ENCODE peak calls at places on chromosomes 3 and 15, in four cellular contexts. L is left lobe of liver, P is left ventricle myocardium superior, X is aorta. O is an unnamed sample.

GRCh38 chr3:179688847-179689246 is 36.0 kb downstream of the USP13 start:
- DNase-seq in L (no peak), P (no peak), X (no peak), O (no peak)

GRCh38 chr3:59886790-59887189 is 837.0 kb upstream of the CFAP20DC start:
- DNase-seq in L (no peak), P (no peak), X (no peak), O (no peak)

GRCh38 chr3:156181509-156181908 is 61.1 kb downstream of the KCNAB1 start:
- DNase-seq in L (no peak), P (no peak), X (no peak), O (no peak)

GRCh38 chr3:133588035-133588434 is 14.5 kb downstream of the CDV3 start:
- DNase-seq in L (no peak), P (no peak), X (no peak), O (no peak)

GRCh38 chr3:196127308-196128040 is 45.6 kb upstream of the TFRC start:
- DNase-seq in L (no peak), P (no peak), X (no peak), O (no peak)

GRCh38 chr3:150235799-150236198 is 172.3 kb upstream of the TSC22D2 start:
- DNase-seq in L (no peak), P (no peak), X (no peak), O (no peak)

GRCh38 chr3:126109860-126110235 is 25.9 kb upstream of the SLC41A3 start:
- DNase-seq in L (peak), P (no peak), X (no peak), O (no peak)

GRCh38 chr15:76932090-76932966 is 779 bp downstream of the RCN2 start:
- DNase-seq in L (no peak), P (no peak), X (no peak), O (no peak)

GRCh38 chr15:86275361-86275760 is 195.7 kb downstream of the AGBL1 start:
- DNase-seq in L (no peak), P (no peak), X (no peak), O (no peak)

GRCh38 chr3:73827204-73827603 is 202.5 kb upstream of the PDZRN3 start:
- DNase-seq in L (no peak), P (no peak), X (no peak), O (no peak)

GRCh38 chr3:14143271-14143605 is 18.4 kb downstream of the TMEM43 start:
- DNase-seq in L (no peak), P (no peak), X (no peak), O (no peak)

GRCh38 chr3:119786409-119786808 is 4.5 kb downstream of the NR1I2 start:
- DNase-seq in L (peak), P (no peak), X (no peak), O (no peak)

GRCh38 chr3:22981176-22981575 is 222.0 kb upstream of the UBE2E2 start:
- DNase-seq in L (no peak), P (no peak), X (no peak), O (no peak)

GRCh38 chr3:188421151-188421821 is 267.3 kb downstream of the LPP start:
- DNase-seq in L (no peak), P (no peak), X (no peak), O (no peak)

GRCh38 chr15:69820819-69821218 is 276.9 kb downstream of the TLE3 start:
- DNase-seq in L (no peak), P (no peak), X (no peak), O (no peak)

GRCh38 chr3:45029661-45030060 is 3.6 kb downstream of the CLEC3B start:
- DNase-seq in L (no peak), P (no peak), X (peak), O (no peak)

GRCh38 chr15:35886765-35887164 is 340.8 kb upstream of the DPH6 start:
- DNase-seq in L (no peak), P (no peak), X (no peak), O (no peak)

GRCh38 chr3:114380233-114380645 is 86.4 kb downstream of the TIGIT start:
- DNase-seq in L (no peak), P (peak), X (peak), O (peak)

GRCh38 chr15:49366496-49366895 is 56.5 kb upstream of the FGF7 start:
- DNase-seq in L (no peak), P (no peak), X (no peak), O (no peak)

GRCh38 chr3:101189786-101190185 is 130.6 kb downstream of the IMPG2 start:
- DNase-seq in L (no peak), P (no peak), X (no peak), O (no peak)

GRCh38 chr3:44104668-44105321 is 136.9 kb upstream of the TOPAZ1 start:
- DNase-seq in L (no peak), P (no peak), X (no peak), O (no peak)

GRCh38 chr3:183306798-183307671 is 54.0 kb downstream of the B3GNT5 start:
- DNase-seq in L (peak), P (peak), X (peak), O (peak)

GRCh38 chr15:63037996-63038720 is 4.4 kb upstream of the TPM1 start:
- DNase-seq in L (no peak), P (no peak), X (no peak), O (no peak)

GRCh38 chr15:34365073-34365825 is 1.7 kb downstream of the LPCAT4 start:
- DNase-seq in L (no peak), P (peak), X (no peak), O (peak)

GRCh38 chr3:112773864-112774263 is 72.8 kb downstream of the CD200R1L start:
- DNase-seq in L (no peak), P (no peak), X (no peak), O (no peak)

GRCh38 chr3:176581589-176581988 is 615.7 kb downstream of the TBL1XR1 start:
- DNase-seq in L (no peak), P (no peak), X (no peak), O (no peak)

GRCh38 chr3:156750191-156750873 is 75.8 kb upstream of the LEKR1 start:
- DNase-seq in L (no peak), P (no peak), X (no peak), O (no peak)

GRCh38 chr3:21839592-21839991 is 88.6 kb upstream of the ZNF385D start:
- DNase-seq in L (no peak), P (no peak), X (no peak), O (no peak)

GRCh38 chr3:71031914-71032521 is 551.5 kb downstream of the FOXP1 start:
- DNase-seq in L (no peak), P (peak), X (peak), O (peak)

GRCh38 chr3:162632672-162633071 is 1136.1 kb downstream of the OTOL1 start:
- DNase-seq in L (no peak), P (no peak), X (no peak), O (no peak)

GRCh38 chr15:70096215-70096974 is 1.3 kb downstream of the TLE3 start:
- DNase-seq in L (no peak), P (peak), X (peak), O (peak)

GRCh38 chr3:142028174-142028833 is 121.0 kb downstream of the TFDP2 start:
- DNase-seq in L (no peak), P (no peak), X (no peak), O (no peak)

GRCh38 chr15:93228546-93228945 is 139.5 kb upstream of the RGMA start:
- DNase-seq in L (no peak), P (no peak), X (no peak), O (no peak)

O was measured in Right ventricle myocardium superior.